ENCODE peak calls at places on chromosomes 11 and 22, in five cellular contexts. V is upper lobe of left lung, J is suprapubic skin, Z is K562, L is A549. N is an unnamed sample.

GRCh38 chr22:40739723-40740122 is 60.4 kb downstream of the MCHR1 start:
- DNase-seq in L (no peak), J (no peak), Z (no peak), V (no peak), N (no peak)

GRCh38 chr22:45125198-45125597 is 38.5 kb upstream of the NUP50 start:
- DNase-seq in V (no peak), Z (no peak), J (no peak), L (no peak), N (no peak)

GRCh38 chr11:34351687-34352469 is 5.9 kb downstream of the ABTB2 start:
- DNase-seq in J (no peak), L (no peak), Z (no peak), V (no peak), N (no peak)

GRCh38 chr22:23841736-23842404 is 3.1 kb upstream of the DERL3 start:
- DNase-seq in Z (no peak), V (no peak), L (no peak), J (no peak), N (no peak)

GRCh38 chr11:109775686-109776085 is 317.5 kb upstream of the ZC3H12C start:
- DNase-seq in L (no peak), J (no peak), V (no peak), Z (no peak), N (no peak)

GRCh38 chr11:6705905-6706535 is 22.9 kb upstream of the MRPL17 start:
- DNase-seq in L (peak), J (no peak), V (no peak), Z (peak), N (peak)

GRCh38 chr11:46250071-46251052 is 27.1 kb upstream of the CREB3L1 start:
- DNase-seq in L (no peak), Z (no peak), J (no peak), V (no peak), N (no peak)

GRCh38 chr11:34732831-34733230 is 111.9 kb downstream of the EHF start:
- DNase-seq in Z (no peak), V (no peak), L (no peak), J (no peak), N (no peak)

GRCh38 chr11:85822814-85823213 is 11.9 kb upstream of the SYTL2 start:
- DNase-seq in V (no peak), J (no peak), Z (no peak), L (no peak), N (no peak)

GRCh38 chr22:45475876-45476514 is 26.7 kb upstream of the FBLN1 start:
- DNase-seq in Z (no peak), J (no peak), V (no peak), L (no peak), N (no peak)

GRCh38 chr11:13765886-13766285 is 97.4 kb downstream of the FAR1 start:
- DNase-seq in J (no peak), V (no peak), L (no peak), Z (no peak), N (no peak)

GRCh38 chr22:26385164-26385563 is 43.9 kb upstream of the ASPHD2 start:
- DNase-seq in V (no peak), J (no peak), Z (no peak), L (no peak), N (no peak)

GRCh38 chr11:15006139-15006759 is 34.1 kb upstream of the CALCA start:
- DNase-seq in L (peak), V (no peak), J (no peak), Z (peak), N (no peak)

GRCh38 chr22:38132794-38133193 is 22.3 kb upstream of the BAIAP2L2 start:
- DNase-seq in Z (no peak), L (no peak), J (peak), V (no peak), N (no peak)

GRCh38 chr22:31253949-31254348 is 38.3 kb downstream of the PIK3IP1 start:
- DNase-seq in Z (no peak), V (peak), J (peak), L (no peak), N (no peak)

GRCh38 chr11:123409456-123409801 is 20.6 kb upstream of the GRAMD1B start:
- DNase-seq in J (no peak), L (no peak), Z (no peak), V (no peak), N (no peak)

GRCh38 chr11:61814242-61814957 is 2.4 kb downstream of the FADS1 start:
- DNase-seq in V (peak), Z (no peak), L (peak), J (no peak), N (peak)

GRCh38 chr11:46254135-46254491 is 23.3 kb upstream of the CREB3L1 start:
- DNase-seq in J (no peak), Z (no peak), L (peak), V (no peak), N (no peak)

DNA sequence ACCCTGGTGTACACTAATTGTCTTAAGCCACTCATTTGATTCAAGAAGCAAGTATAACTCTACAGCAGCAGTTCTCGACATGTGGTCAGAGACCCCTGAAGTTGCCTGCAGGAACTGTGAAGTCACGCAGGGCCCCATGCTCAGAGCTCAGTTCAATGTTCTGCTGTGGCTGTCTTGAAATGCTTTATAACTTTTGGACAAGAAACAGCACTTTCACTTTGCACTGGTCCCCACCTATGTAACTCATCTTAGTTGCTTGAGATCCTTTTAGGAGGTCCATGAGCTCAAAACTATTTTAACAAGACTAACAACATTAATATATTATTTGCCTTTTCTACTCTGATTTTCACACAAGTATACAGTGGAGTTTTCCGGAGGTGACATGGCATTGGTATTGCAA is 64.7 kb downstream of the PRR5L start:
- DNase-seq in Z (no peak), L (no peak), J (no peak), V (no peak), N (no peak)
- TF ChIP-seq CTCF in Z (no peak), L (no peak), J (no peak), V (no peak), N (no peak)

GRCh38 chr11:80084614-80085013 is 643.8 kb upstream of the TENM4 start:
- DNase-seq in L (no peak), Z (no peak), V (no peak), J (no peak), N (no peak)
- TF ChIP-seq POLR2A in L (no peak), Z (no peak), V (no peak), J (no peak), N (no peak)

DNA sequence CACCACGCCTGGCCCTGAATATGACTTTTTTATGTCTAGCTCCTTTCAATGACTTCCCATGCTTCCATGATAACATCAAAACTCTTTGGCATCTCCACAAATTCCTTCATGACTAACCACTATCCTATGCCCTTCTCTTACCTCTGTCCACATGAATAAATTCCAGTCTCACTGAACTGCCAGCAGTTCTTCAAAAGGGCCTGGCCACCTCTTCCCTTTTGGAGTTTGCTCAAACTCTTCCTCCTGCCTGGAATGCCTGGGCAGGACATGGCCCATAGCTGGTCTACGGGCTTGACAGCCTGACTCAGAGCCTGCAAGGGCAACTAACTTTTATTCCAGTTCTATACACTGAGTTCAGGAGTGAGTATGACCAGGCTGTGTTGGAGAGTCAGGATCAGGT is 41.8 kb upstream of the ZBTB16 start:
- DNase-seq in Z (no peak), V (no peak), L (peak), J (no peak), N (no peak)
- TF ChIP-seq EP300 in Z (no peak), V (no peak), L (no peak), J (no peak), N (no peak)

DNA sequence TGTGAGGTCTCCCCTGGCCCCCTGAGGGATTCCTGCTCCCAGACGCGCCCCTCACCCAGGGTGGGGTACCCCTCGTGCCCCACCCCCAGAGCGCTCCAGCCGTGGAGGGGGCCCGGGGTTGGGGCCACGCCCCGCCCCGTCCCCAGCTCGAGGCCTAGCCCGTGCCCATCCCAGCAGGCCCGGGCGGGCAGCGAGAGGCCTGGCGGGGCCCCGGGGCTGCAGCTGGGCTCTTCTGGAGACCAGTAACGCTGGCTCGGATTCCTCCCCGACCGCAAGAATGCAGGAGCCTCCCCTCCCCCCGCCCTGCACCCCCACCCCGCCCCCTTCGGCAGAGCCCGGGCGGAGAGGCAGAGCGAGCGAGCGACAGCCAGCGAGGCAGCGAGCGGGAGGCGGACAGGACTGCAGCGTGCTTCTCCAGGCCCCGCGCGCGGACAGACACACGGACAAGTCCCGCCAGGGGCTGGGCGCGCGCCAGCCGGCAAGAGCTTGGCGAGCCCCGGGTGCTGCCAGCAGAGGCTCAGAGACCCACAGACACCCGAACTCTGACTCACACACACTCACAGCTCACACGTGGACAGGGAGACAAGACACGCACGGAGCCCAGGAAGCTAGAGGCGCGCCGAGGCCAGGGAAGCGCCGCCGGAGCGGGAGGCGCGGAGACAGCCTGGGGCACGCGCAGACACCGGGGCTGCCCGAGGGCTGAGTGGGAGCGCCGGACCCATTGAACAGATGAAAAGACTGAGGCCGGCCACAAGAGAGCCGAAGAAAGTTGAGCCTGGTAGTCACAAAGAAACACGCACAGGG is 15.2 kb downstream of the BCL9L start:
- DNase-seq in J (no peak), V (peak), L (peak), Z (peak), N (peak)
- TF ChIP-seq CTCF in J (no peak), V (no peak), L (no peak), Z (no peak), N (no peak)

DNA sequence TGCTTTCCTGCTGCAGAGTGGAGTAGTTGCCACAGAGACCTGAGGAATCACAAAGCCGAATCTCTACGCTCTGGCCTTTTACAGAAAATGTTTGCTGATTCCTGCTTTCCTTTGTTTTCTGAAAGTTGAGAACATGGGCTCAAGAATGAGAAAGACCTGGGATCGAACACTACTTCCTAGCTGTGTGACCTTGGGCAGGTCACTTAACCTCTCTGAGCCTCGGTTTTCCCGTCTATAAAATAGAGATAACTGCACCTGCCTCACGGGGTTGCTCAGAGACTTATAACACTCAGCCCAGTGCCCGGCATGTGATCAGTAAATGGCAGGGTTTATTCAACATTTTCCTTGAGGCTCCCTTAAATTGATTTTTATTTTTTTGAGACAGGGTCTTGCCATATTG is 70.9 kb upstream of the ALX4 start:
- DNase-seq in Z (no peak), L (no peak), J (no peak), V (no peak), N (no peak)
- TF ChIP-seq POLR2A in Z (no peak), L (no peak), J (no peak), V (no peak), N (no peak)

GRCh38 chr11:9947231-9947864 is 283.5 kb downstream of the SWAP70 start:
- DNase-seq in L (no peak), Z (no peak), J (no peak), V (no peak), N (no peak)

GRCh38 chr11:9941991-9942390 is 278.1 kb downstream of the SWAP70 start:
- DNase-seq in L (no peak), Z (no peak), V (no peak), J (no peak), N (no peak)

GRCh38 chr11:9943346-9944110 is 279.7 kb downstream of the SWAP70 start:
- DNase-seq in V (no peak), J (no peak), Z (no peak), L (peak), N (peak)
- TF ChIP-seq EP300 in V (no peak), J (no peak), Z (no peak), L (peak), N (peak)

GRCh38 chr11:120985718-120986569 is 38.0 kb upstream of the TBCEL start:
- DNase-seq in V (peak), J (no peak), Z (peak), L (peak), N (no peak)
- TF ChIP-seq CTCF in V (peak), J (peak), Z (no peak), L (no peak), N (peak)

DNA sequence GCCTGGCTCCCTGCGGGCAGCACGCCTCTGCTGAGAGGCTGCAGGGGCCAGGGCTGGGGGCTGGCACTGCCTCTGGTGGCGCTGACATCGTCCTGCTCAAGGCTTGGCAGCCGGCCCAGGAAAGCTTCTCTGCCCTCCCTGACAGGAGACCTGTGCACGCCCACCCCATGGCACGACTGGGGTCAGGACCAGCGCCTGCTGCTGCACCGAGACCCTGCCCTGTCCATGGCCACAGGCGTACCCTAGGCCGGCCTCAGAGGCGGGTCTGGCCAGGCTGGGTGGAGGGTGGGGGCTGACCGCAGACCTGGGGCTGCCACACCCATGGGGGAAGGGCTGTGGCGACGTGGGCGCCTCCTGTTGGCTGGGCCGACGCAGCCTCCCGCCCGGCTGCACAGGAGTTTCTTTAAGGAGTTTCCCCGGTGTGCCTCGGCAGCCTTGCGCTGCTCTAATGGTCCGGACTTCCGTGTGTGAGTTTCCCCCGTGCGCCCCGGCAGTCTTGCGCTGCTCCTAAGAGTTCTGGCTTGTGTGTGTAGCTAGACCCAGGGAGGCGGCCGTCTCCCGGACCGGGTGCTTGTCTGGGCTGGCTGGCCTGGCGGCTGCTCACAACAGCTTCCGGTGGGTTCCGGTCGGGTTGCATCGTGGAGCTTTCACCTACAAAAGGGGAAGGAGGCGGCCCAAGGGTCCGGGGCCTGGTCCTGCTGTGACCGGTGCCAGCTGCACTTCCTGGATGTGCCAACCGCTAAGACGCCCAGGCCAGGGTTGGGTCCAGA is 4.7 kb downstream of the TRABD start:
- DNase-seq in Z (peak), L (peak), J (peak), V (peak), N (peak)
- TF ChIP-seq POLR2A in Z (peak), L (peak), J (no peak), V (peak), N (no peak)

N was measured in tibial nerve.